ENCODE peak calls at places on chromosomes 3 and 15, in ten cellular contexts. R is right cardiac atrium, O is cardiac muscle cell, Y is colonic mucosa, H is osteoblast, S is astrocyte, A is keratinocyte, I is iPS DF 6.9, J is SJSA1, W is IMR-90. Q is an unnamed sample. For H3K27me3 and H3K4me1, the result is how much of the 10 kb centered on the place peaks cover.

GRCh38 chr15:64067564-64068030 is 21.3 kb upstream of the DAPK2 start:
- DNase-seq in O (peak), W (peak), R (peak), J (peak), A (no peak), S (no peak), Y (peak), I (peak), H (peak), Q (peak)

GRCh38 chr3:53715815-53716483 is 130.3 kb downstream of the CHDH start:
- DNase-seq in O (no peak), S (peak), I (no peak), W (no peak), Y (no peak), H (no peak), J (no peak), A (no peak), R (no peak), Q (no peak)

GRCh38 chr3:69410301-69410700 is 24.4 kb upstream of the FRMD4B start:
- DNase-seq in R (peak), I (no peak), H (peak), S (peak), J (peak), A (peak), O (peak), Y (peak), W (peak), Q (peak)

GRCh38 chr3:120162400-120162799 is 68.2 kb upstream of the GSK3B start:
- DNase-seq in H (peak), W (peak), R (no peak), Y (no peak), J (no peak), A (no peak), O (no peak), S (no peak), I (no peak), Q (no peak)

GRCh38 chr3:114827495-114827894 is 319.6 kb downstream of the ZBTB20 start:
- DNase-seq in A (no peak), S (peak), W (peak), Y (no peak), J (no peak), I (peak), O (peak), R (no peak), H (no peak), Q (peak)

GRCh38 chr3:41434781-41435180 is 235.5 kb downstream of the CTNNB1 start:
- DNase-seq in J (no peak), S (peak), O (no peak), A (no peak), I (no peak), Y (no peak), R (no peak), H (no peak), W (no peak), Q (no peak)

GRCh38 chr3:87626471-87626995 is 350.1 kb upstream of the POU1F1 start:
- DNase-seq in O (no peak), I (no peak), H (no peak), Y (no peak), R (no peak), A (no peak), W (no peak), J (no peak), S (no peak), Q (no peak)

GRCh38 chr15:66701422-66702034 is 508 bp upstream of the SMAD6 start:
- DNase-seq in H (no peak), A (no peak), I (no peak), S (peak), O (peak), J (peak), W (no peak), Y (peak), R (peak), Q (peak)

GRCh38 chr3:94291686-94292085 is 228.8 kb downstream of the NSUN3 start:
- DNase-seq in R (no peak), J (no peak), S (peak), I (no peak), A (no peak), O (no peak), W (no peak), Y (no peak), H (no peak), Q (no peak)

GRCh38 chr15:70559840-70560239 is 203.5 kb downstream of the UACA start:
- DNase-seq in Y (no peak), W (no peak), O (no peak), R (no peak), J (peak), S (no peak), I (no peak), H (no peak), A (no peak), Q (peak)
- H3K4me3 ChIP-seq in Y (no peak), W (no peak), O (no peak), R (no peak), J (no peak), S (no peak), I (no peak), H (no peak), A (no peak), Q (no peak)

DNA sequence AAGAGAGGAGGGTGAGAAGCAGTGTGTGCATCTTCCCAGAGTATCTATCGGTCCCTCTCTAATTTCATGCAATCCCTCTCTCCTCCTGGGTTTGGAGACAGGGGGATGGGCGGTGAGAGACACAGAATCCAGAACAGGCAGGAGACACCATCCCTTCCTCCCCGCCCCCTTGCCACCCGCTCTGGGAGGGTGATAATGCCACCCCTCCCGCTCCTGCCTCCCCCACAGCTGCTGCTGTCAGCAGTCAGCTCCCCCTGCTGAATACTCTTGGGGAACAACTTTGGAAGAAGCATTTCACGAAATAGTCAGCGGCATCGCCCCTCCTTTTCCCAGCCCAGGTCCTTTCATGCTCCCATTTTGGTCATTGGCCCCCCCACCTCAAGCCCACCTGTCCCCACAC is 34.0 kb downstream of the SEMA5B start:
- DNase-seq in H (no peak), W (no peak), R (no peak), I (no peak), O (no peak), Y (no peak), S (no peak), J (no peak), A (no peak), Q (no peak)
- H3K27me3 ChIP-seq in H (half or more), W (half or more), R (under half), I (under half), O (under half), Y (under half), S (half or more), J (under half), A (half or more), Q (under half)

GRCh38 chr15:40766906-40767837 is 2.6 kb upstream of the C15orf62 start:
- DNase-seq in A (no peak), S (peak), H (peak), I (no peak), J (no peak), Y (no peak), O (no peak), R (no peak), W (peak), Q (no peak)

GRCh38 chr15:40768492-40769309 is 1.1 kb upstream of the C15orf62 start:
- DNase-seq in Y (peak), W (no peak), S (no peak), I (no peak), A (no peak), O (no peak), R (peak), J (peak), H (no peak), Q (no peak)

GRCh38 chr15:40769310-40770146 is at the start of gene C15orf62:
- DNase-seq in W (peak), A (peak), Y (peak), H (peak), S (peak), O (no peak), J (no peak), R (peak), I (no peak), Q (no peak)

GRCh38 chr15:40766194-40766830 is 2.4 kb downstream of the GCHFR start:
- DNase-seq in W (peak), A (no peak), S (no peak), J (no peak), O (no peak), H (peak), I (no peak), R (no peak), Y (no peak), Q (no peak)

DNA sequence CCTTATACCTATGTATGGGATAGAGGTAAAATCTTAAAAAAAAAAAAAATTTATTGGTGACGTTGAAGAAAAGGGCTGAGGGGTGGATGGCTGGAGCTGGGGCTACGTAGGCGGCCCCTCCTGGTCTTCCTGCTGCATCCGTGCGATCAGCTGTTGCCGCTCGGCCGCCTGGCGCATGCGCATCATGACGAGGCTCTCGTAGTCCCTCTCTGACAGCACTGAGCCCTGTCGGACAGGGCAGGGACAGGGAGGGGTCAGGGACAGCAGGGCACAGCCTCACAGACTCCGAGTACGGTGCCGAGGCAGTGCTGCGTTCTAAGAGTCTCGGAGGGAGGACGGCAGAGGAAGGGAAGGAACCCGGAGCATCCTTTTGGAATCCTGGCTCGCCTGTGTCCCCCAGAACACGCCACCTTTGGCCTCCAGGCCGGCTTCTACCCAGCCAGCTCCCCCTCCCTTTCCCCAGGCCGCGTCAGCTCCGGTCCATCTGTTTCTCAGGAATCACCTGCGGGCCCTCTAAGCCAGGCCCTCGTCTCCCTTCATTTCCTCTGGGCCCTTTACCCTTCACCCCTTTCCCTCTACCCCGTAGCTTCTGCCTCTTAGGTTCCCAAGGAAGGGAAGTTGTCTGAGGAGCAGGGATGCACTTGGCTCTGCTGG is 1.8 kb upstream of the C15orf62 start:
- DNase-seq in A (no peak), R (no peak), S (no peak), W (no peak), Y (no peak), H (no peak), O (no peak), J (no peak), I (no peak), Q (no peak)
- H3K4me1 ChIP-seq in A (half or more), R (under half), S (half or more), W (under half), Y (under half), H (under half), O (under half), J (half or more), I (under half), Q (under half)

DNA sequence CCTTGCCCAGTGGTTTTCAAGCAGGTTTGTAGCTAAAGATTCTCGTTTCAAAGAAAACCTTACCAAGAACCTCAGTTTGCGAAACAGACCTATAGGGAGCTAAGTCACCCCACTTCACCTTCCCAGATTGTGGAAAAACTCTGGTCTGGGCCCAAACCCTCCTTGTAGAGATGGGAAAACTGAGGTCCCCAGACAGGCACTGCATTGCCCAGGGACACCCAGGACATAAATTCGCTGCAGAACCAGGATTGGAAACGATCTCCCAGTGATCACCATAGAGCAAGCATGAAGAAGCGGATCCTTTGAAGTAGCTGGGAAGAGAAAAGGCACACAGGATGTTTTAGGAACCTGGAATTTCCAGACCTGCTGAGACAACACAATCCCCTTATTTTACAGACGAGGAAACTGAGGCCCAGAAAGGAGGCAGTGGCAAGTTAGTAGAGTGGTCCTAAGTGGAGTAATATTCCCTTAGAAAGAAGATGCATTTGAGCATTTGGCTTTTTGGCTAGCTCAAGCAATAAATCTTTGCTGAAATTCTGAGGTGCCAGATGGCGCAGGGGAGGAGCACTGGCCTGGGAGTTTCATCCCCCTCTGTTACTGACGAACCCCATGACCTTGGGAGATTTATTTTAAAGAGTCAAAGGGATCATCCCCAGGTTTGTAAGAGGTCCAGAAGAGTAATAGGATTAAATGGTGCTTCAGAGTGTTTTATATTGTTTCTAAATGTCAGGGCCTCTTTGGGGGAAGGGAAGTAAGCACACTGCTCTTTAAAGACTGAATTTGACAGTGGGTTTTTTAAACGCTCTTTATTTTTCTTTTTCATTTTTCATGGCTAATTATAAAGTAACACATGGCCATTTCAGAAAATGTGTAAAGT is 85.3 kb upstream of the PIAS1 start:
- DNase-seq in W (no peak), J (no peak), R (no peak), S (no peak), Y (no peak), H (no peak), I (no peak), A (no peak), O (no peak), Q (peak)
- H3K4me3 ChIP-seq in W (peak), J (no peak), R (no peak), S (peak), Y (peak), H (peak), I (no peak), A (peak), O (peak), Q (no peak)

DNA sequence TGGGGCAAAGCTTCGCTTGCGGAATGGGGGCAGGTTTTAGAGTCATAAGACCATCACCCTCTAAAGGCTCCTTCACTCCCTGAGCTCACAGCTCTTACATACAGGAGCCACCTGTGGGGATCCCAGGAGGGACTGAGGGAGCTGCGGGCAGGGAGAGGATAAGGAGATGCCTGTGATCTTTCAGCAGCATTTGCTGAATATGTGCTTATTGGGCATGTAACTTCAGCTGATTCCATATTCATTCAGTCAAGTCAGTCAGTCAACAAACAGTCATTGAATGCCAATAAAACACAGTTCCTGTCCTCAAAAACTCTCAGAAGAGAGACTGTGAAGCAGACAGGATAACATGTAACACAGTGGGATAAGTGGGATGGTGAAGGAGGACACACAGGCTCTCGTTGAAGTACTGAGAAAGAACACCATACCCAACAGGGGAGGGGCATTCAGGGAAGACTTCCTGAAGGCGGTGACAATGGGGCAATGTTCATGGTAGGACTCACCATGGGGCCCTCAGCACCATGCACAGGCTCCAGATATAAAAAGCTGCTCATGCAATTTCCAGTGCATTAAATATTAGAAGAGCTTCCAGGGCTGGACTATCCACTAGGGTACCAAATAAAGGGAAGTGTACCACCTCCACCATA is 240.9 kb downstream of the UACA start:
- DNase-seq in O (no peak), S (no peak), W (no peak), H (no peak), Y (no peak), I (no peak), A (no peak), R (no peak), J (no peak), Q (peak)
- H3K27me3 ChIP-seq in O (under half), S (under half), W (half or more), H (under half), Y (under half), I (under half), A (half or more), R (under half), J (under half), Q (half or more)

DNA sequence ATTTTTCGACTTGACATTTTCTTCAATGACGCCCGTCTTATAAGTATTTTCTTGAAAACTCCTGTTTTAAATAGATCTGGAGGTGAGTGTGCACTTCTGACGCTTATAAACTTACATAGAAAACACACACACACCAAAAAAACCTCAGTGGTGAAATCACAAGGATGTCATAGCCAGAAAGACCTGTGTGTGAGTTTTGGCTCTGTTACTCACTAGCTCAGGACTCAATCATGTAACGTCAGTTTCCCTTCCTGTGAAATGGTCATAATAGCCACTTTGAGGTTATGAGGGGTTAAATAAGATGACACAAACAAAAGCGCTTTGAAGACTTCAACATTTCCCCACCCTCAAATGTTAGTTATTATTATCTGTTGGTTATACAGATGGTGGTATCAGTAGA is 1.8 kb downstream of the IL20RB start:
- DNase-seq in A (no peak), O (no peak), W (no peak), Y (no peak), I (no peak), H (no peak), R (no peak), S (no peak), J (no peak), Q (no peak)
- H3K4me1 ChIP-seq in A (half or more), O (under half), W (under half), Y (under half), I (under half), H (under half), R (under half), S (under half), J (under half), Q (under half)

Q was measured in HAP-1.